ENCODE peak calls at places on chromosomes 12 and 14, in four cellular contexts. N is H1, V is HTR-8/SVneo, B is H7. J is an unnamed sample.

GRCh38 chr14:73461478-73462077 is 3.2 kb upstream of the NUMB start:
- DNase-seq in N (no peak), B (no peak), V (no peak), J (no peak)

GRCh38 chr14:101071493-101071891 is 168.0 kb upstream of the RTL1 start:
- DNase-seq in B (no peak), V (no peak), N (no peak), J (no peak)

GRCh38 chr12:62604856-62605255 is 138.2 kb downstream of the MON2 start:
- DNase-seq in B (no peak), V (peak), N (no peak), J (peak)

GRCh38 chr14:85308531-85309300 is 221.2 kb upstream of the FLRT2 start:
- DNase-seq in V (no peak), B (no peak), N (no peak), J (no peak)

GRCh38 chr14:67738740-67739504 is 37.2 kb downstream of the RDH12 start:
- DNase-seq in B (no peak), V (peak), N (no peak), J (peak)

GRCh38 chr12:6817056-6817455 is 4.6 kb upstream of the GPR162 start:
- DNase-seq in B (peak), V (no peak), N (no peak), J (no peak)

GRCh38 chr12:82740129-82741000 is 53.7 kb downstream of the TMTC2 start:
- DNase-seq in B (peak), V (no peak), N (no peak), J (peak)

GRCh38 chr14:73264896-73265720 is 27.8 kb downstream of the PAPLN start:
- DNase-seq in B (peak), V (no peak), N (no peak), J (no peak)

GRCh38 chr12:5379737-5380496 is 52.0 kb upstream of the NTF3 start:
- DNase-seq in B (no peak), V (no peak), N (no peak), J (no peak)

J was measured in GM23248.